ENCODE peak calls at places on chromosomes 5 and 9, in five cellular contexts. N, W, B, C and U are unnamed samples.

GRCh38 chr5:160175438-160176218 is 53.7 kb upstream of the FABP6 start:
- DNase-seq in N (no peak), W (no peak), B (no peak), C (no peak), U (no peak)

GRCh38 chr5:27316283-27316675 is 277.9 kb upstream of the CDH9 start:
- DNase-seq in N (no peak), W (no peak), B (no peak), C (no peak), U (no peak)

GRCh38 chr9:99173570-99174504 is 47.9 kb downstream of the ALG2 start:
- DNase-seq in N (peak; percentile 34), W (no peak), B (no peak), C (peak; percentile 59), U (no peak)

GRCh38 chr9:126508171-126508591 is 105.5 kb upstream of the LMX1B start:
- DNase-seq in N (no peak), W (no peak), B (no peak), C (no peak), U (no peak)

GRCh38 chr5:30866142-30866541 is 327.3 kb upstream of the CDH6 start:
- DNase-seq in N (no peak), W (no peak), B (no peak), C (no peak), U (no peak)

GRCh38 chr5:115289104-115289503 is 7.3 kb downstream of the CCDC112 start:
- DNase-seq in N (no peak), W (no peak), B (no peak), C (no peak), U (no peak)

GRCh38 chr9:33447404-33448158 is at the start of gene AQP3:
- DNase-seq in N (peak; percentile 25), W (peak; percentile 57), B (no peak), C (no peak), U (peak; percentile 54)

GRCh38 chr5:124742983-124743533 is 3.4 kb downstream of the ZNF608 start:
- DNase-seq in N (no peak), W (peak; percentile 27), B (no peak), C (no peak), U (no peak)

GRCh38 chr9:105154723-105155191 is 89.7 kb upstream of the SLC44A1 start:
- DNase-seq in N (no peak), W (no peak), B (no peak), C (no peak), U (no peak)

GRCh38 chr5:147393866-147394265 is 116.0 kb downstream of the DPYSL3 start:
- DNase-seq in N (no peak), W (no peak), B (no peak), C (no peak), U (peak; percentile 64)

GRCh38 chr5:180970875-180971274 is 17.8 kb upstream of the BTNL3 start:
- DNase-seq in N (no peak), W (no peak), B (no peak), C (no peak), U (no peak)

GRCh38 chr9:69785757-69786156 is 25.9 kb upstream of the PTAR1 start:
- DNase-seq in N (no peak), W (no peak), B (no peak), C (no peak), U (no peak)

GRCh38 chr5:57448751-57449150 is 33.9 kb downstream of the ACTBL2 start:
- DNase-seq in N (no peak), W (no peak), B (no peak), C (no peak), U (no peak)

GRCh38 chr5:112342364-112342763 is 76.7 kb downstream of the EPB41L4A start:
- DNase-seq in N (no peak), W (no peak), B (no peak), C (no peak), U (no peak)

GRCh38 chr5:84634256-84634655 is 249.6 kb upstream of the EDIL3 start:
- DNase-seq in N (no peak), W (no peak), B (no peak), C (no peak), U (no peak)

GRCh38 chr5:94872526-94872925 is 254.1 kb downstream of the SLF1 start:
- DNase-seq in N (no peak), W (no peak), B (no peak), C (no peak), U (no peak)

GRCh38 chr5:85441853-85442252 is 1057.2 kb upstream of the EDIL3 start:
- DNase-seq in N (no peak), W (no peak), B (no peak), C (no peak), U (no peak)

GRCh38 chr9:8815219-8815618 is 1015.6 kb upstream of the DMAC1 start:
- DNase-seq in N (no peak), W (no peak), B (no peak), C (no peak), U (no peak)

GRCh38 chr9:88796947-88797346 is 194.3 kb upstream of the S1PR3 start:
- DNase-seq in N (no peak), W (no peak), B (no peak), C (no peak), U (no peak)

GRCh38 chr9:110008663-110009062 is 199.3 kb downstream of the C9orf152 start:
- DNase-seq in N (no peak), W (no peak), B (no peak), C (no peak), U (peak; percentile 46)

GRCh38 chr5:141821430-141821925 is 56.7 kb downstream of the PCDH1 start:
- DNase-seq in N (no peak), W (no peak), B (no peak), C (no peak), U (peak; percentile 62)

GRCh38 chr9:97504381-97505216 is 3.1 kb downstream of the TMOD1 start:
- DNase-seq in N (no peak), W (no peak), B (no peak), C (peak; percentile 70), U (no peak)